ENCODE peak calls at places on chromosomes 1 and 21, in eight cellular contexts. U, N, M, P, L, V, G and A are unnamed samples.

GRCh38 chr1:38746966-38747600 is 112.5 kb downstream of the RRAGC start:
- DNase-seq in U (no peak), N (no peak), M (no peak), P (no peak), L (peak), V (peak), G (no peak), A (no peak)

GRCh38 chr21:23951251-23951650 is 1656.0 kb downstream of the MRPL39 start:
- DNase-seq in U (peak), N (no peak), M (no peak), P (no peak), L (no peak), V (no peak), G (no peak), A (no peak)

GRCh38 chr1:179879797-179880196 is 2.2 kb upstream of the TOR1AIP2 start:
- DNase-seq in U (no peak), N (no peak), M (no peak), P (no peak), L (no peak), V (no peak), G (no peak), A (no peak)

GRCh38 chr1:109400035-109400655 is 2.4 kb upstream of the SORT1 start:
- DNase-seq in U (no peak), N (no peak), M (no peak), P (no peak), L (no peak), V (no peak), G (no peak), A (no peak)

GRCh38 chr1:163842546-163842945 is 520.8 kb downstream of the NUF2 start:
- DNase-seq in U (no peak), N (no peak), M (no peak), P (peak), L (no peak), V (no peak), G (no peak), A (no peak)

GRCh38 chr1:224801761-224802490 is 127.5 kb upstream of the DNAH14 start:
- DNase-seq in U (no peak), N (no peak), M (no peak), P (no peak), L (no peak), V (no peak), G (no peak), A (no peak)

GRCh38 chr1:20829531-20829930 is 42.4 kb upstream of the HP1BP3 start:
- DNase-seq in U (no peak), N (no peak), M (no peak), P (no peak), L (no peak), V (peak), G (no peak), A (no peak)

GRCh38 chr1:117093091-117093534 is 28.4 kb downstream of the TRIM45 start:
- DNase-seq in U (peak), N (no peak), M (no peak), P (peak), L (no peak), V (peak), G (peak), A (no peak)

GRCh38 chr1:185360714-185361113 is 43.7 kb upstream of the IVNS1ABP start:
- DNase-seq in U (no peak), N (no peak), M (no peak), P (peak), L (no peak), V (peak), G (no peak), A (no peak)

GRCh38 chr1:156477526-156478249 is 22.9 kb downstream of the MEF2D start:
- DNase-seq in U (no peak), N (no peak), M (no peak), P (peak), L (no peak), V (no peak), G (no peak), A (no peak)

GRCh38 chr1:181097242-181097641 is 8.7 kb downstream of the IER5 start:
- DNase-seq in U (no peak), N (no peak), M (no peak), P (peak), L (no peak), V (no peak), G (no peak), A (no peak)

GRCh38 chr1:55831759-55832158 is 616.6 kb upstream of the USP24 start:
- DNase-seq in U (no peak), N (no peak), M (no peak), P (no peak), L (no peak), V (no peak), G (no peak), A (no peak)

GRCh38 chr21:39525129-39525528 is 73.4 kb downstream of the SH3BGR start:
- DNase-seq in U (no peak), N (no peak), M (no peak), P (no peak), L (no peak), V (no peak), G (no peak), A (no peak)

GRCh38 chr1:181986907-181987305 is 74.6 kb downstream of the ZNF648 start:
- DNase-seq in U (no peak), N (no peak), M (no peak), P (no peak), L (no peak), V (no peak), G (no peak), A (no peak)

GRCh38 chr1:76950306-76950705 is 83.0 kb downstream of the ST6GALNAC5 start:
- DNase-seq in U (peak), N (no peak), M (no peak), P (peak), L (no peak), V (peak), G (no peak), A (no peak)

GRCh38 chr1:115164484-115164883 is 75.2 kb upstream of the TSPAN2 start:
- DNase-seq in U (no peak), N (no peak), M (no peak), P (peak), L (no peak), V (no peak), G (no peak), A (no peak)

GRCh38 chr1:81547912-81548303 is 252.8 kb upstream of the ADGRL2 start:
- DNase-seq in U (no peak), N (no peak), M (no peak), P (no peak), L (no peak), V (no peak), G (no peak), A (no peak)

GRCh38 chr1:67126111-67126746 is 8.5 kb downstream of the C1orf141 start:
- DNase-seq in U (no peak), N (no peak), M (no peak), P (peak), L (no peak), V (peak), G (no peak), A (no peak)

GRCh38 chr1:4115191-4115900 is 215.3 kb upstream of the C1orf174 start:
- DNase-seq in U (no peak), N (no peak), M (no peak), P (no peak), L (no peak), V (no peak), G (no peak), A (peak)

GRCh38 chr1:38793299-38793698 is 66.3 kb downstream of the RRAGC start:
- DNase-seq in U (no peak), N (no peak), M (no peak), P (no peak), L (no peak), V (no peak), G (no peak), A (no peak)

GRCh38 chr1:94622757-94623156 is 81.2 kb upstream of the F3 start:
- DNase-seq in U (no peak), N (no peak), M (no peak), P (peak), L (no peak), V (peak), G (no peak), A (no peak)

GRCh38 chr21:24514081-24514733 is 1093.1 kb downstream of the MRPL39 start:
- DNase-seq in U (peak), N (no peak), M (peak), P (no peak), L (peak), V (peak), G (peak), A (no peak)